ENCODE peak calls at places on chromosomes 16 and 17, in eight cellular contexts. J is A549, L is body of pancreas, W is Peyer's patch, S is gastrocnemius medialis, E is sigmoid colon, X is H1, H is uterus. A is an unnamed sample.

GRCh38 chr16:57837305-57838125 is 35.2 kb upstream of the KIFC3 start:
- DNase-seq in J (no peak), L (no peak), W (no peak), S (no peak), E (no peak), X (no peak), H (no peak), A (peak)

GRCh38 chr16:1961651-1962067 is 2.3 kb downstream of the NDUFB10 start:
- DNase-seq in J (peak), L (no peak), W (no peak), S (no peak), E (no peak), X (no peak), H (no peak), A (peak)

GRCh38 chr16:73050115-73051099 is 2.5 kb upstream of the ZFHX3 start:
- DNase-seq in J (no peak), L (no peak), W (no peak), S (peak), E (no peak), X (no peak), H (no peak), A (no peak)

GRCh38 chr17:82320956-82321927 is 3.8 kb upstream of the CD7 start:
- DNase-seq in J (no peak), L (no peak), W (no peak), S (no peak), E (no peak), X (peak), H (no peak), A (peak)

GRCh38 chr17:71202449-71202848 is 918.4 kb upstream of the SOX9 start:
- DNase-seq in J (no peak), L (no peak), W (no peak), S (no peak), E (no peak), X (no peak), H (no peak), A (no peak)

GRCh38 chr16:82331397-82331796 is 161.4 kb upstream of the MPHOSPH6 start:
- DNase-seq in J (no peak), L (no peak), W (no peak), S (no peak), E (no peak), X (no peak), H (no peak), A (no peak)

GRCh38 chr16:50313596-50314483 is 47.5 kb downstream of the ADCY7 start:
- DNase-seq in J (no peak), L (no peak), W (peak), S (peak), E (peak), X (peak), H (no peak), A (peak)

GRCh38 chr16:69613283-69614154 is 47.8 kb downstream of the NFAT5 start:
- DNase-seq in J (peak), L (peak), W (peak), S (peak), E (no peak), X (no peak), H (no peak), A (no peak)

GRCh38 chr17:75998327-75998795 is 2.3 kb upstream of the CDK3 start:
- DNase-seq in J (no peak), L (no peak), W (no peak), S (no peak), E (no peak), X (no peak), H (no peak), A (no peak)

GRCh38 chr16:12530291-12530690 is 273.4 kb downstream of the CPPED1 start:
- DNase-seq in J (no peak), L (no peak), W (no peak), S (no peak), E (no peak), X (no peak), H (no peak), A (no peak)

GRCh38 chr17:39755550-39756375 is 18.0 kb downstream of the GRB7 start:
- DNase-seq in J (no peak), L (no peak), W (peak), S (no peak), E (peak), X (no peak), H (no peak), A (peak)

GRCh38 chr17:51351890-51352289 is 91.5 kb downstream of the UTP18 start:
- DNase-seq in J (no peak), L (no peak), W (no peak), S (no peak), E (no peak), X (no peak), H (no peak), A (no peak)

GRCh38 chr16:23682181-23682580 is 3.5 kb downstream of the PLK1 start:
- DNase-seq in J (no peak), L (no peak), W (no peak), S (no peak), E (no peak), X (no peak), H (no peak), A (no peak)

GRCh38 chr17:32483451-32484019 is 3.3 kb upstream of the CDK5R1 start:
- DNase-seq in J (peak), L (peak), W (peak), S (peak), E (peak), X (peak), H (peak), A (peak)

GRCh38 chr16:80585764-80586163 is 45.0 kb downstream of the DYNLRB2 start:
- DNase-seq in J (no peak), L (no peak), W (no peak), S (no peak), E (no peak), X (no peak), H (no peak), A (no peak)

GRCh38 chr16:85490971-85491771 is 122.0 kb upstream of the GSE1 start:
- DNase-seq in J (peak), L (peak), W (peak), S (no peak), E (no peak), X (peak), H (no peak), A (no peak)

GRCh38 chr16:55257971-55258613 is 65.9 kb upstream of the IRX6 start:
- DNase-seq in J (peak), L (peak), W (peak), S (peak), E (no peak), X (peak), H (no peak), A (peak)

GRCh38 chr17:75752405-75753192 is 12.4 kb downstream of the GALK1 start:
- DNase-seq in J (no peak), L (no peak), W (no peak), S (no peak), E (no peak), X (no peak), H (no peak), A (no peak)

GRCh38 chr16:27489906-27490305 is 59.8 kb downstream of the GTF3C1 start:
- DNase-seq in J (no peak), L (no peak), W (no peak), S (no peak), E (no peak), X (no peak), H (no peak), A (no peak)

GRCh38 chr17:45935710-45936509 is 41.6 kb downstream of the MAPT start:
- DNase-seq in J (no peak), L (no peak), W (no peak), S (no peak), E (no peak), X (no peak), H (no peak), A (no peak)

GRCh38 chr17:63136381-63137012 is 170.5 kb downstream of the TANC2 start:
- DNase-seq in J (no peak), L (no peak), W (no peak), S (no peak), E (no peak), X (no peak), H (no peak), A (no peak)

GRCh38 chr17:42670199-42670924 is 6.4 kb downstream of the PLEKHH3 start:
- DNase-seq in J (no peak), L (no peak), W (no peak), S (no peak), E (no peak), X (peak), H (no peak), A (peak)

GRCh38 chr16:53282975-53283946 is 151.0 kb upstream of the RBL2 start:
- DNase-seq in J (peak), L (no peak), W (no peak), S (no peak), E (no peak), X (no peak), H (no peak), A (no peak)

GRCh38 chr16:14365200-14365851 is 264.7 kb downstream of the PARN start:
- DNase-seq in J (peak), L (no peak), W (no peak), S (no peak), E (no peak), X (no peak), H (no peak), A (no peak)

GRCh38 chr17:3935140-3935542 is 18.9 kb upstream of the P2RX1 start:
- DNase-seq in J (peak), L (peak), W (peak), S (peak), E (no peak), X (peak), H (no peak), A (peak)

GRCh38 chr16:12573730-12574383 is 229.8 kb downstream of the CPPED1 start:
- DNase-seq in J (peak), L (no peak), W (peak), S (no peak), E (peak), X (peak), H (no peak), A (peak)

GRCh38 chr17:51764387-51764971 is 394.0 kb downstream of the CA10 start:
- DNase-seq in J (peak), L (peak), W (peak), S (no peak), E (peak), X (peak), H (no peak), A (no peak)

GRCh38 chr17:29732613-29733012 is 109.9 kb upstream of the CORO6 start:
- DNase-seq in J (peak), L (no peak), W (no peak), S (no peak), E (no peak), X (no peak), H (no peak), A (no peak)

GRCh38 chr17:37278247-37278894 is 97.4 kb upstream of the C17orf78 start:
- DNase-seq in J (no peak), L (no peak), W (no peak), S (no peak), E (no peak), X (no peak), H (no peak), A (no peak)

GRCh38 chr16:75323928-75324327 is 72.5 kb upstream of the BCAR1 start:
- DNase-seq in J (no peak), L (no peak), W (no peak), S (no peak), E (no peak), X (no peak), H (no peak), A (no peak)

GRCh38 chr17:2057714-2058520 is 3.0 kb downstream of the HIC1 start:
- DNase-seq in J (no peak), L (peak), W (peak), S (no peak), E (peak), X (peak), H (no peak), A (peak)

GRCh38 chr17:72782985-72783701 is 309.3 kb downstream of the SLC39A11 start:
- DNase-seq in J (no peak), L (no peak), W (no peak), S (no peak), E (no peak), X (no peak), H (no peak), A (no peak)

GRCh38 chr17:82962163-82962720 is 117.2 kb upstream of the METRNL start:
- DNase-seq in J (no peak), L (no peak), W (peak), S (no peak), E (peak), X (no peak), H (no peak), A (peak)

GRCh38 chr16:24471616-24472015 is 67.8 kb upstream of the RBBP6 start:
- DNase-seq in J (no peak), L (no peak), W (no peak), S (no peak), E (no peak), X (no peak), H (no peak), A (no peak)

GRCh38 chr17:44122825-44123355 is 551 bp downstream of the HDAC5 start:
- DNase-seq in J (no peak), L (no peak), W (no peak), S (no peak), E (no peak), X (no peak), H (no peak), A (no peak)

GRCh38 chr17:39950871-39951348 is 11.9 kb upstream of the GSDMA start:
- DNase-seq in J (no peak), L (peak), W (no peak), S (no peak), E (no peak), X (no peak), H (no peak), A (no peak)

GRCh38 chr16:65950211-65950610 is 416.3 kb upstream of the CDH5 start:
- DNase-seq in J (no peak), L (no peak), W (no peak), S (no peak), E (no peak), X (no peak), H (no peak), A (no peak)

GRCh38 chr17:29131814-29132682 is 48.1 kb downstream of the MYO18A start:
- DNase-seq in J (no peak), L (no peak), W (no peak), S (no peak), E (no peak), X (no peak), H (peak), A (no peak)

GRCh38 chr16:85891776-85892166 is 7.2 kb upstream of the IRF8 start:
- DNase-seq in J (no peak), L (no peak), W (peak), S (no peak), E (no peak), X (no peak), H (no peak), A (no peak)

DNA sequence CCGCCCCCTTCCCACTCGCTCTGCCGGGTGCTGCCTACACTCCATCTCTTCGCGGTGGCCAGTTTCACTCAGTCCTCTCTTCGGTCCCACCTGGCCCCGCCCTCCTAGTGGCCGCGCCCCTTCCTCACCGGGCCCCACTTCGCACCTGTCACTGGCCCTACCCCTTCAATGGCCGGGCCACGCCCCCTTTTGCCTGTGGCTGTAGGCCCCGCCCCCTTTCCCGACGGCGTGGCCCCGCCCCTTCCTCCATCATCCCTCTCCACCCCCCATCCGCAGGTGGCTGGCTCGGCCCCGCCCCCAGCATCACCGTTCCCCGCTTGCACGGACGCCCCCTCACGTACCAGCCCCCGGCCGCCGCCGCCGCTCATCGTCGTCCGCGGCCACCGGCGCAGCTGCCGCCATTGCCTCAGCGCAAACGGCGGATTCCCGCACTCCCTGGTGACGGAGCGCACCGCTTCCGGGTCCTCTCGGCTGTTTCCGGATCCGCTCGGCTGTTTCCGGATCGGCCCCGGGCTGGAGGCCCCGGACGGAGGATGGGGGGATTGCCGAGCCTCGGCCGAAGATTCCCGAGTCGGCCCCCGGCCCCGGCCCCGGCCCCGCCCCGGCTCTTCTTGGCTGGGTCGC is at the start of gene RABEP2:
- DNase-seq in J (peak), L (peak), W (peak), S (peak), E (peak), X (peak), H (peak), A (peak)
- TF ChIP-seq POLR2A in J (peak), L (no peak), W (peak), S (peak), E (no peak), X (no peak), H (peak), A (no peak)

DNA sequence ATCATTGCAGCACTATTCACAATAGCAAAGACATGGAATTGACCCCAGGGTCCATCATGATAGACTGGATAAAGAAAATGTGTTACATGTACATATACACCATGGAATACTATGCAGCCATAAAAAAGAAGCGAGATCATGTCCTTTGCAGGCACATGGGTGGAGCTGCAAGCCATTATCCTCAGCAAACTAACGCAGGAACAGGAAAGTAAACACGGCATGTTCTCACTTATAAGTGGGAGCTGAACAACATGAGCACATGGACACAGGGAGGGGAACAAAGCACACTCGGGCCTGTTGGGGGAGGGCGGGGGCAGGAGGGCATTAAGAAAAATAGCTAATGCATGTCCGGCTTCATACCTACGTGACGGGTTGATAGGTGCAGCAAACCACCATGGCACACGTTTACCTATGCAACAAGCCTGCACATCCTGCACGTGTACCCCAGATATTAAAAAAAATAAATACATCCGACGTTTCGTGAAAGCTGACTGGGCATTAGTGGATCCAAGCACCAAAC is 28.9 kb downstream of the ZNF778 start:
- DNase-seq in J (no peak), L (no peak), W (no peak), S (no peak), E (no peak), X (no peak), H (no peak), A (no peak)
- H3K4me3 ChIP-seq in J (peak), L (no peak), W (no peak), S (peak), E (no peak), X (peak), H (peak), A (peak)

GRCh38 chr16:31475949-31476304 is 4.0 kb downstream of the TGFB1I1 start:
- DNase-seq in J (no peak), L (no peak), W (peak), S (no peak), E (no peak), X (peak), H (no peak), A (peak)

GRCh38 chr16:31477220-31478216 is 5.4 kb upstream of the SLC5A2 start:
- DNase-seq in J (peak), L (peak), W (peak), S (no peak), E (no peak), X (peak), H (no peak), A (peak)

GRCh38 chr16:31474778-31475738 is 3.1 kb downstream of the TGFB1I1 start:
- DNase-seq in J (no peak), L (no peak), W (no peak), S (no peak), E (no peak), X (no peak), H (no peak), A (no peak)

GRCh38 chr16:31474173-31474714 is 2.3 kb downstream of the TGFB1I1 start:
- DNase-seq in J (peak), L (no peak), W (no peak), S (no peak), E (no peak), X (no peak), H (no peak), A (peak)

DNA sequence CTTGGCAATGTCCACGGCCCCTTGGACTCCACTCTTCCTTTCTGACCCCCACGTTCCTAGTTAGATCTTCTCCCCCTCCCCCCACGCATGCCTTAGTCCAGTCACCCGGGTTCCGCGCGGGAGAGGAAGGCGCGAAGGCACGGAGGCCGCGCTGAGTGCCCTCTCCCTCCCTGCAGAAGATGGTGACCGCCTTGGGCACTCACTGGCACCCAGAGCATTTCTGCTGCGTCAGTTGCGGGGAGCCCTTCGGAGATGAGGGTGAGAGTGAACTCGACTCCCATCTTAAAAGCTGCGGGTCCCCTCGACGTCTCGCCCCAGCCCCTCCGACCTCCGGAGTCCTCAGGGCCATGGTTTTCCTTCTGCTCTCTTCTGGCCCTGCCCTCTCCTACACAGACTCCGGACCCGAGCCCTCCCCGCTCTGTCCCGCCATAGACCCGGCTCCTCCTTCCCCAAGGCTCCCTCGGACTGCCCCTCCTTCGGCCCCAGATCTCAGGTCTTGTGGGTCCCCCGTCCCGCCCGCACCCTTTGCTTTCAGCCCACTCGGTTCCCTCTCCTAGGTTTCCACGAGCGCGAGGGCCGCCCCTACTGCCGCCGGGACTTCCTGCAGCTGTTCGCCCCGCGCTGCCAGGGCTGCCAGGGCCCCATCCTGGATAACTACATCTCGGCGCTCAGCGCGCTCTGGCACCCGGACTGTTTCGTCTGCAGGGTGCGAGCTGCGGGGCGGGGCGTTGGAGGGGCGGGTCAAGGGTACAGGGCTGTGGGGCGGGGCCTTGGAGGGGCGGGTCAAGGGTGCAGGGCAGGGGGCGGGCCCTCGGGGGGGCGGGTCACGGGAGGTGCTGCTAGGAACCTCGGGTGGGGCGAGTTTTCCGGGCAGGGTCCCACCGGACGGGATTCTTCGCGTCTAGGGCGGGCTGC is 4.6 kb downstream of the TGFB1I1 start:
- DNase-seq in J (no peak), L (peak), W (peak), S (no peak), E (peak), X (peak), H (peak), A (peak)
- TF ChIP-seq POLR2A in J (no peak), L (peak), W (peak), S (no peak), E (no peak), X (no peak), H (peak), A (no peak)

GRCh38 chr17:302300-302698 is 50.3 kb downstream of the RPH3AL start:
- DNase-seq in J (no peak), L (no peak), W (peak), S (no peak), E (no peak), X (no peak), H (no peak), A (no peak)
- H3K4me3 ChIP-seq in J (no peak), L (no peak), W (no peak), S (peak), E (no peak), X (no peak), H (no peak), A (no peak)

A was measured in spleen.